ENCODE peak calls at places on chromosomes 6 and 20, in seven cellular contexts. One of them, this sample, is unnamed.

GRCh38 chr6:52724041-52724405 is 39.3 kb downstream of the GSTA2 start:
- DNase-seq in HCT116: no peak
- DNase-seq in right cardiac atrium: no peak
- DNase-seq in activated CD4-positive, alpha-beta T cell treated with anti-CD3 and anti-CD28 coated beads for 24 hours: no peak
- DNase-seq in fibroblast of pulmonary artery: peak; percentile 65
- DNase-seq in stimulated activated CD8-positive, alpha-beta memory T cell treated with anti-CD3 and anti-CD28 coated beads, Interleukin-4, amount 100 ng/mL, for 24 hours: no peak
- DNase-seq in AG10803: peak; percentile 96
- DNase-seq in this sample: peak; percentile 69

GRCh38 chr6:132354517-132355167 is 46.6 kb downstream of the MOXD1 start:
- DNase-seq in HCT116: no peak
- DNase-seq in right cardiac atrium: no peak
- DNase-seq in activated CD4-positive, alpha-beta T cell treated with anti-CD3 and anti-CD28 coated beads for 24 hours: peak; percentile 3
- DNase-seq in fibroblast of pulmonary artery: peak; percentile 41
- DNase-seq in stimulated activated CD8-positive, alpha-beta memory T cell treated with anti-CD3 and anti-CD28 coated beads, Interleukin-4, amount 100 ng/mL, for 24 hours: peak; percentile 22
- DNase-seq in AG10803: no peak
- DNase-seq in this sample: no peak

GRCh38 chr6:87807423-87807978 is 105.5 kb upstream of the AKIRIN2 start:
- DNase-seq in HCT116: no peak
- DNase-seq in right cardiac atrium: no peak
- DNase-seq in activated CD4-positive, alpha-beta T cell treated with anti-CD3 and anti-CD28 coated beads for 24 hours: no peak
- DNase-seq in fibroblast of pulmonary artery: no peak
- DNase-seq in stimulated activated CD8-positive, alpha-beta memory T cell treated with anti-CD3 and anti-CD28 coated beads, Interleukin-4, amount 100 ng/mL, for 24 hours: no peak
- DNase-seq in AG10803: no peak
- DNase-seq in this sample: no peak

GRCh38 chr20:38343798-38344701 is 2.2 kb upstream of the LBP start:
- DNase-seq in HCT116: no peak
- DNase-seq in right cardiac atrium: no peak
- DNase-seq in activated CD4-positive, alpha-beta T cell treated with anti-CD3 and anti-CD28 coated beads for 24 hours: no peak
- DNase-seq in fibroblast of pulmonary artery: no peak
- DNase-seq in stimulated activated CD8-positive, alpha-beta memory T cell treated with anti-CD3 and anti-CD28 coated beads, Interleukin-4, amount 100 ng/mL, for 24 hours: no peak
- DNase-seq in AG10803: peak; percentile 17
- DNase-seq in this sample: peak; percentile 14

GRCh38 chr6:36979343-36979742 is 6.7 kb downstream of the MTCH1 start:
- DNase-seq in HCT116: no peak
- DNase-seq in right cardiac atrium: peak; percentile 61
- DNase-seq in activated CD4-positive, alpha-beta T cell treated with anti-CD3 and anti-CD28 coated beads for 24 hours: no peak
- DNase-seq in fibroblast of pulmonary artery: peak; percentile 71
- DNase-seq in stimulated activated CD8-positive, alpha-beta memory T cell treated with anti-CD3 and anti-CD28 coated beads, Interleukin-4, amount 100 ng/mL, for 24 hours: no peak
- DNase-seq in AG10803: peak; percentile 73
- DNase-seq in this sample: no peak

GRCh38 chr6:50952092-50952932 is 133.6 kb downstream of the TFAP2B start:
- DNase-seq in HCT116: no peak
- DNase-seq in right cardiac atrium: no peak
- DNase-seq in activated CD4-positive, alpha-beta T cell treated with anti-CD3 and anti-CD28 coated beads for 24 hours: no peak
- DNase-seq in fibroblast of pulmonary artery: no peak
- DNase-seq in stimulated activated CD8-positive, alpha-beta memory T cell treated with anti-CD3 and anti-CD28 coated beads, Interleukin-4, amount 100 ng/mL, for 24 hours: no peak
- DNase-seq in AG10803: peak; percentile 9
- DNase-seq in this sample: peak; percentile 62

GRCh38 chr20:49690899-49691620 is 22.6 kb downstream of the B4GALT5 start:
- DNase-seq in HCT116: peak; percentile 73
- DNase-seq in right cardiac atrium: no peak
- DNase-seq in activated CD4-positive, alpha-beta T cell treated with anti-CD3 and anti-CD28 coated beads for 24 hours: no peak
- DNase-seq in fibroblast of pulmonary artery: peak; percentile 72
- DNase-seq in stimulated activated CD8-positive, alpha-beta memory T cell treated with anti-CD3 and anti-CD28 coated beads, Interleukin-4, amount 100 ng/mL, for 24 hours: no peak
- DNase-seq in AG10803: no peak
- DNase-seq in this sample: peak; percentile 61

GRCh38 chr20:33009214-33010132 is 2.0 kb downstream of the BPIFB2 start:
- DNase-seq in HCT116: no peak
- DNase-seq in right cardiac atrium: no peak
- DNase-seq in activated CD4-positive, alpha-beta T cell treated with anti-CD3 and anti-CD28 coated beads for 24 hours: no peak
- DNase-seq in fibroblast of pulmonary artery: no peak
- DNase-seq in stimulated activated CD8-positive, alpha-beta memory T cell treated with anti-CD3 and anti-CD28 coated beads, Interleukin-4, amount 100 ng/mL, for 24 hours: no peak
- DNase-seq in AG10803: no peak
- DNase-seq in this sample: no peak

GRCh38 chr6:21742238-21742660 is 148.7 kb downstream of the SOX4 start:
- DNase-seq in HCT116: peak; percentile 75
- DNase-seq in right cardiac atrium: no peak
- DNase-seq in activated CD4-positive, alpha-beta T cell treated with anti-CD3 and anti-CD28 coated beads for 24 hours: no peak
- DNase-seq in fibroblast of pulmonary artery: peak; percentile 81
- DNase-seq in stimulated activated CD8-positive, alpha-beta memory T cell treated with anti-CD3 and anti-CD28 coated beads, Interleukin-4, amount 100 ng/mL, for 24 hours: no peak
- DNase-seq in AG10803: peak; percentile 18
- DNase-seq in this sample: no peak

GRCh38 chr6:154511735-154512097 is 1.2 kb upstream of the CNKSR3 start:
- DNase-seq in HCT116: no peak
- DNase-seq in right cardiac atrium: no peak
- DNase-seq in activated CD4-positive, alpha-beta T cell treated with anti-CD3 and anti-CD28 coated beads for 24 hours: no peak
- DNase-seq in fibroblast of pulmonary artery: no peak
- DNase-seq in stimulated activated CD8-positive, alpha-beta memory T cell treated with anti-CD3 and anti-CD28 coated beads, Interleukin-4, amount 100 ng/mL, for 24 hours: no peak
- DNase-seq in AG10803: no peak
- DNase-seq in this sample: no peak

GRCh38 chr6:98644063-98644462 is 190.3 kb upstream of the POU3F2 start:
- DNase-seq in HCT116: no peak
- DNase-seq in right cardiac atrium: no peak
- DNase-seq in activated CD4-positive, alpha-beta T cell treated with anti-CD3 and anti-CD28 coated beads for 24 hours: no peak
- DNase-seq in fibroblast of pulmonary artery: no peak
- DNase-seq in stimulated activated CD8-positive, alpha-beta memory T cell treated with anti-CD3 and anti-CD28 coated beads, Interleukin-4, amount 100 ng/mL, for 24 hours: no peak
- DNase-seq in AG10803: no peak
- DNase-seq in this sample: no peak

GRCh38 chr20:36051318-36052116 is 83.1 kb downstream of the CNBD2 start:
- DNase-seq in HCT116: no peak
- DNase-seq in right cardiac atrium: no peak
- DNase-seq in activated CD4-positive, alpha-beta T cell treated with anti-CD3 and anti-CD28 coated beads for 24 hours: no peak
- DNase-seq in fibroblast of pulmonary artery: no peak
- DNase-seq in stimulated activated CD8-positive, alpha-beta memory T cell treated with anti-CD3 and anti-CD28 coated beads, Interleukin-4, amount 100 ng/mL, for 24 hours: no peak
- DNase-seq in AG10803: no peak
- DNase-seq in this sample: no peak